ENCODE peak calls at places on chromosome 10, in eight cellular contexts. Z is activated effector memory CD4-positive, alpha-beta T cell treated with anti-CD3 and anti-CD28 coated beads, Interleukin-2, amount 50 U/mL, for 16 hours; Y is SW480; C is cerebellum; M is H9; V is T-helper 17 cell; X is activated CD8-positive, alpha-beta memory T cell treated with anti-CD3 and anti-CD28 coated beads for 1 hour; A is choroid plexus epithelial cell. J is an unnamed sample.
A peak's percentile ranks its signal among the peaks of the same experiment; 100 is the strongest.

GRCh38 chr10:30353851-30354250 is 4.8 kb upstream of the MTPAP start:
- DNase-seq in Z (peak; percentile 14), Y (no peak), C (no peak), M (no peak), V (no peak), X (no peak), A (peak; percentile 66), J (no peak)

GRCh38 chr10:117860823-117861222 is 185.9 kb downstream of the RAB11FIP2 start:
- DNase-seq in Z (no peak), Y (peak; percentile 46), C (no peak), M (no peak), V (no peak), X (no peak), A (peak; percentile 62), J (no peak)

GRCh38 chr10:42532996-42533395 is 105.4 kb downstream of the ZNF33B start:
- DNase-seq in Z (no peak), Y (no peak), C (no peak), M (no peak), V (no peak), X (no peak), A (no peak), J (no peak)

GRCh38 chr10:91312031-91312733 is 91.7 kb downstream of the PCGF5 start:
- DNase-seq in Z (no peak), Y (no peak), C (no peak), M (no peak), V (no peak), X (no peak), A (no peak), J (no peak)

GRCh38 chr10:70132098-70133029 is at the start of gene AIFM2:
- DNase-seq in Z (peak; percentile 69), Y (peak; percentile 71), C (peak; percentile 46), M (peak; percentile 79), V (no peak), X (peak; percentile 11), A (peak; percentile 62), J (peak; percentile 86)

GRCh38 chr10:341081-341740 is 206.0 kb downstream of the ZMYND11 start:
- DNase-seq in Z (no peak), Y (no peak), C (no peak), M (no peak), V (no peak), X (no peak), A (no peak), J (no peak)

GRCh38 chr10:49667991-49668390 is 11.5 kb upstream of the C10orf53 start:
- DNase-seq in Z (no peak), Y (peak; percentile 20), C (no peak), M (no peak), V (no peak), X (no peak), A (no peak), J (no peak)

GRCh38 chr10:97850446-97850845 is 803 bp downstream of the GOLGA7B start:
- DNase-seq in Z (peak; percentile 69), Y (peak; percentile 17), C (peak; percentile 56), M (no peak), V (no peak), X (no peak), A (no peak), J (no peak)

GRCh38 chr10:93468532-93469213 is 13.5 kb downstream of the MYOF start:
- DNase-seq in Z (no peak), Y (peak; percentile 83), C (no peak), M (no peak), V (no peak), X (no peak), A (peak; percentile 95), J (peak; percentile 56)

GRCh38 chr10:30986027-30986672 is 45.5 kb downstream of the ZNF438 start:
- DNase-seq in Z (no peak), Y (no peak), C (no peak), M (no peak), V (no peak), X (no peak), A (peak; percentile 84), J (no peak)

GRCh38 chr10:110733256-110733952 is 89.3 kb downstream of the RBM20 start:
- DNase-seq in Z (no peak), Y (no peak), C (peak; percentile 10), M (no peak), V (no peak), X (no peak), A (no peak), J (no peak)

GRCh38 chr10:72812798-72813430 is 80.6 kb upstream of the OIT3 start:
- DNase-seq in Z (no peak), Y (no peak), C (no peak), M (no peak), V (no peak), X (no peak), A (peak; percentile 64), J (no peak)

GRCh38 chr10:57624066-57624465 is 643.6 kb downstream of the IPMK start:
- DNase-seq in Z (no peak), Y (no peak), C (no peak), M (no peak), V (no peak), X (no peak), A (peak; percentile 1), J (no peak)